ENCODE peak calls at places on chromosomes 5 and 9, in seven cellular contexts. V is GM12865, X is fibroblast of the aortic adventitia, J is GM23338, P is thyroid gland, L is AG04450, R is heart right ventricle. Y is an unnamed sample.

GRCh38 chr5:39080597-39081204 is 6.5 kb upstream of the RICTOR start:
- DNase-seq in V (peak), X (peak), J (peak), P (peak), L (peak), R (peak), Y (peak)

GRCh38 chr5:67496051-67496450 is 299.5 kb upstream of the CD180 start:
- DNase-seq in V (no peak), X (no peak), J (no peak), P (no peak), L (no peak), R (no peak), Y (no peak)

GRCh38 chr9:95249986-95250385 is 67.5 kb downstream of the FANCC start:
- DNase-seq in V (no peak), X (no peak), J (peak), P (no peak), L (no peak), R (no peak), Y (no peak)

GRCh38 chr9:92970467-92970923 is 23.2 kb downstream of the FGD3 start:
- DNase-seq in V (no peak), X (peak), J (peak), P (peak), L (no peak), R (no peak), Y (no peak)

GRCh38 chr9:84860423-84861115 is 191.0 kb downstream of the NTRK2 start:
- DNase-seq in V (no peak), X (no peak), J (no peak), P (no peak), L (no peak), R (no peak), Y (no peak)

GRCh38 chr5:18605186-18605585 is 970.9 kb downstream of the TAF11L14 start:
- DNase-seq in V (no peak), X (no peak), J (no peak), P (no peak), L (no peak), R (no peak), Y (no peak)

GRCh38 chr5:604391-604831 is 7.7 kb upstream of the CEP72 start:
- DNase-seq in V (no peak), X (no peak), J (no peak), P (no peak), L (no peak), R (no peak), Y (no peak)

GRCh38 chr9:752201-752600 is 89.3 kb upstream of the DMRT1 start:
- DNase-seq in V (no peak), X (peak), J (no peak), P (no peak), L (peak), R (no peak), Y (peak)

GRCh38 chr5:93570294-93571110 is 10.5 kb downstream of the NR2F1-AS1 start:
- DNase-seq in V (no peak), X (no peak), J (peak), P (no peak), L (no peak), R (peak), Y (no peak)

GRCh38 chr5:157739388-157740045 is 4.0 kb upstream of the LSM11 start:
- DNase-seq in V (no peak), X (no peak), J (no peak), P (no peak), L (no peak), R (no peak), Y (no peak)

GRCh38 chr5:93620487-93621339 is 37.7 kb downstream of the NR2F1 start:
- DNase-seq in V (peak), X (peak), J (peak), P (peak), L (no peak), R (peak), Y (no peak)

GRCh38 chr9:23492126-23493002 is 333.7 kb downstream of the ELAVL2 start:
- DNase-seq in V (peak), X (peak), J (peak), P (no peak), L (no peak), R (no peak), Y (no peak)

GRCh38 chr5:146722361-146722779 is 156.2 kb downstream of the PPP2R2B start:
- DNase-seq in V (no peak), X (peak), J (no peak), P (no peak), L (no peak), R (no peak), Y (no peak)

GRCh38 chr5:169545762-169546161 is 37.8 kb upstream of the SPDL1 start:
- DNase-seq in V (peak), X (no peak), J (no peak), P (no peak), L (no peak), R (no peak), Y (no peak)

GRCh38 chr5:141843156-141843927 is 34.9 kb downstream of the PCDH1 start:
- DNase-seq in V (no peak), X (peak), J (peak), P (peak), L (no peak), R (no peak), Y (no peak)

GRCh38 chr9:80407220-80407619 is 835.5 kb downstream of the TLE4 start:
- DNase-seq in V (no peak), X (no peak), J (peak), P (no peak), L (no peak), R (no peak), Y (no peak)

GRCh38 chr9:82356131-82356530 is 367.6 kb downstream of the SPATA31D1 start:
- DNase-seq in V (no peak), X (no peak), J (no peak), P (no peak), L (no peak), R (no peak), Y (no peak)

GRCh38 chr5:81755320-81755719 is 4.4 kb upstream of the SSBP2 start:
- DNase-seq in V (no peak), X (peak), J (peak), P (peak), L (peak), R (no peak), Y (peak)

GRCh38 chr5:14123551-14123950 is 19.6 kb upstream of the TRIO start:
- DNase-seq in V (no peak), X (no peak), J (no peak), P (no peak), L (no peak), R (no peak), Y (no peak)

GRCh38 chr5:149605998-149606721 is 24.9 kb downstream of the ARHGEF37 start:
- DNase-seq in V (peak), X (peak), J (no peak), P (no peak), L (no peak), R (no peak), Y (peak)

GRCh38 chr5:54387031-54387430 is 68.5 kb upstream of the HSPB3 start:
- DNase-seq in V (no peak), X (no peak), J (no peak), P (no peak), L (no peak), R (no peak), Y (no peak)

GRCh38 chr5:54388411-54388810 is 67.1 kb upstream of the HSPB3 start:
- DNase-seq in V (no peak), X (peak), J (no peak), P (no peak), L (no peak), R (no peak), Y (no peak)

GRCh38 chr5:54388811-54389210 is 66.7 kb upstream of the HSPB3 start:
- DNase-seq in V (no peak), X (peak), J (no peak), P (no peak), L (no peak), R (no peak), Y (no peak)

GRCh38 chr5:54385994-54386393 is 69.5 kb upstream of the HSPB3 start:
- DNase-seq in V (no peak), X (no peak), J (no peak), P (no peak), L (no peak), R (no peak), Y (no peak)

GRCh38 chr5:54387659-54388232 is 67.8 kb upstream of the HSPB3 start:
- DNase-seq in V (no peak), X (peak), J (no peak), P (no peak), L (no peak), R (no peak), Y (no peak)
- H3K4me3 ChIP-seq in V (no peak), X (no peak), J (no peak), P (no peak), L (no peak), R (no peak), Y (no peak)

DNA sequence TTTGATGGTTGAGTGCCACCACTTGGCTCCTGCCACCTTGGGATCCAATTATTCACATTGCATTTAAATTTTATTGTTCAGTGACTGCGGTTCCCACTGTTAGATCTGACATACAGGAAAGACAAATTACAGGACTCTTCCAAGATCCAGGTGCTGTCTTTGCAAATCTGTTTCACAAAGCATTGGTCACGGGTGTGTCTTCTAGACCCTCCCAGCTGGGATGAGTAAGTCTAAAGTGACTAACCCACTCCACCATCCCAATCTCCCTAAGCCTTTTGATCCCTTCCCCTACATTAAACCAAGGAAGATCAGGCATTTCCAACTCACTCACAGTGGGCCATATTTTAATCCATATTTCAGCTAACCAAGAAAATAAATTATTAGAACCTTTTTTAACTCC is 1016.3 kb upstream of the CTNND2 start:
- DNase-seq in V (no peak), X (no peak), J (no peak), P (no peak), L (no peak), R (no peak), Y (no peak)
- TF ChIP-seq CTCF in V (no peak), X (no peak), J (no peak), P (no peak), L (no peak), R (no peak), Y (no peak)

DNA sequence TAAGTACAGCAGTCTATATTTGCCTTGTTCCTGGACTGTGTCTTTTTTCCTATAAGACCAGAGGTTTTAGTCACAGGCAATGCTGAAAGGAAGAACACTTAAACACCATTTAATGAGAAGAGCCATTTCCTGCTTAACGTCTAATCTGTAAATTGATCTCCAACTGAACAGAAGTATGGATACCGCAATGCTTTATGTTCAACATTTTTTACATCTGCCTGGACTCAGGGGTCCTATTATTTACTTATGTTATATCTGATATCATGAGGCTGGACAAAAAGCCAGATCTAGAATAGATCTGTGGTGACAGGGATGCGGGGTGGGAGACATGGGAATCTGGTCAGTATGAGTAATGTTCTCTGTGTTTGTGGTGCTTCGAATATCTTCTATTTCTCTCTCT is 334.6 kb upstream of the MPDZ start:
- DNase-seq in V (no peak), X (no peak), J (no peak), P (no peak), L (no peak), R (no peak), Y (no peak)
- H3K4me3 ChIP-seq in V (no peak), X (no peak), J (no peak), P (no peak), L (no peak), R (no peak), Y (no peak)

GRCh38 chr9:133440884-133441283 is 18.7 kb downstream of the ADAMTS13 start:
- DNase-seq in V (peak), X (no peak), J (no peak), P (no peak), L (no peak), R (no peak), Y (no peak)

GRCh38 chr9:133436706-133437105 is 14.5 kb downstream of the ADAMTS13 start:
- DNase-seq in V (no peak), X (no peak), J (no peak), P (no peak), L (no peak), R (no peak), Y (no peak)

GRCh38 chr9:133441571-133441970 is 18.2 kb upstream of the CACFD1 start:
- DNase-seq in V (no peak), X (no peak), J (no peak), P (no peak), L (no peak), R (no peak), Y (no peak)

GRCh38 chr9:133439337-133439736 is 17.2 kb downstream of the ADAMTS13 start:
- DNase-seq in V (no peak), X (no peak), J (no peak), P (no peak), L (no peak), R (no peak), Y (no peak)

DNA sequence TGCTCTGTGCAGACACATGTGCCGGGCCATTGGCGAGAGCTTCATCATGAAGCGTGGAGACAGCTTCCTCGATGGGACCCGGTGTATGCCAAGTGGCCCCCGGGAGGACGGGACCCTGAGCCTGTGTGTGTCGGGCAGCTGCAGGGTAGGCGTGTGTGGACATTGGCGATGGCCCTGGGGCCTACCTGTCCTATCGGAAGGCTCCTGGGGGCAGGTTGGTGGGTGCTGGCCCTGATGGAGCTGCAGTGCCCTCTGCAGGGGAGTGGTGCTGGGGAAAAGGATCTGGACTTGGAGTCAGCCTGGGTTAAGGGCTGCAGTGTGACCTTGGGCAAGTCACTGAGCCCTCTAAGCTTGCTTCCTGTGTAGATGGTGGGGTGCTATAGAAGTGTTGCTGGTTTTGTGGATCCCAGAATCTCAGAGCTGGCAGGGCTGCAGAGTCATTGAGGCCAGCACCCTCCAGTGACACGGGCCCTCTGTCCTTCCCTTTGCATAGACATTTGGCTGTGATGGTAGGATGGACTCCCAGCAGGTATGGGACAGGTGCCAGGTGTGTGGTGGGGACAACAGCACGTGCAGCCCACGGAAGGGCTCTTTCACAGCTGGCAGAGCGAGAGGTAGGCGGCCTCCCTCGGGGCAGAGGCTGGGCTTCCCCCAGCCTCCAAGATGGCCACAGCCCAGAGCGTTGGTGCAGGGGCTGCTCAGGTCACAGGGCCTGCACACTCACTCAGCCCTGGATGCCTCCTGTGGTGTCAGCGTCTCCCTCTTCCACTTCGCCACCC is 15.8 kb downstream of the ADAMTS13 start:
- DNase-seq in V (peak), X (no peak), J (peak), P (no peak), L (no peak), R (no peak), Y (no peak)
- TF ChIP-seq CTCF in V (peak), X (peak), J (peak), P (no peak), L (peak), R (no peak), Y (peak)

GRCh38 chr9:135087489-135087791 is at the start of gene OLFM1:
- DNase-seq in V (peak), X (peak), J (peak), P (peak), L (no peak), R (peak), Y (no peak)
- H3K4me3 ChIP-seq in V (no peak), X (peak), J (peak), P (no peak), L (no peak), R (peak), Y (no peak)

DNA sequence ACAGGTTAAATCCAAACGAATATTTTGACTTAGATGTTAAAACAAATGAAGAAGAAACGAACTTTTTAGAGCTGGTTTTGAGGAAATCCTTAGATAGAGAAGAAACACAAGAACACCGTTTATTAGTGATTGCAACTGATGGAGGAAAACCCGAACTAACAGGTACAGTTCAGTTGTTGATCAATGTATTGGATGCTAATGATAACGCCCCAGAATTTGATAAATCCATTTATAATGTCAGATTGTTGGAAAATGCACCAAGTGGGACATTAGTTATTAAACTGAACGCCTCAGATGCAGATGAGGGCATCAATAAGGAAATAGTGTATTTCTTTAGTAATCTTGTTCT is 842 bp downstream of the PCDHA5 start:
- DNase-seq in V (no peak), X (no peak), J (no peak), P (no peak), L (no peak), R (no peak), Y (no peak)
- TF ChIP-seq CTCF in V (no peak), X (no peak), J (no peak), P (no peak), L (no peak), R (no peak), Y (no peak)

DNA sequence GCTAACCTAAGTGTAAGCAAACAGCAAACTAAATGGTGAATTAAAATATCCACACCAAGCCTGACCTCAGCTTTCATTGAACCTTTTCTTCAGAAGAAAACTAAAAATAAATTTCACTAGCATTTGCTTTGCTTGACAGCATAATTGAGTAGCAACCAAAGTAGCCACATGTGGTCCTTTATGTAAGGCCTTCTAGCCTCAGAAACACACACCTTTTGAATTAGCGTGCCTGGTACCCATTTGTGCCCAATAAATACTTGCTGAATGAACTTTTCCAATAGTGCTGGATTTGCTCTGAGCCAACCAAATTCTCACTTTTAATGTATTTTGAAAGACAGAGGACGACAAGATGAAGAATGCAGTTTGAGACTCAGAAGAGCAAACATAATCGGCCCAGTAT is 2.1 kb upstream of the NIPBL start:
- DNase-seq in V (no peak), X (peak), J (peak), P (no peak), L (no peak), R (no peak), Y (no peak)
- H3K4me3 ChIP-seq in V (peak), X (peak), J (peak), P (no peak), L (peak), R (peak), Y (peak)

GRCh38 chr5:151051931-151052608 is 28.8 kb downstream of the TNIP1 start:
- DNase-seq in V (no peak), X (no peak), J (no peak), P (no peak), L (no peak), R (no peak), Y (no peak)

GRCh38 chr5:151052834-151053233 is 28.0 kb downstream of the TNIP1 start:
- DNase-seq in V (no peak), X (no peak), J (no peak), P (no peak), L (no peak), R (no peak), Y (no peak)

GRCh38 chr5:151048526-151048925 is 28.1 kb downstream of the GPX3 start:
- DNase-seq in V (no peak), X (no peak), J (peak), P (no peak), L (no peak), R (no peak), Y (no peak)

GRCh38 chr5:151051066-151051930 is 29.5 kb downstream of the TNIP1 start:
- DNase-seq in V (peak), X (peak), J (peak), P (peak), L (peak), R (peak), Y (peak)

GRCh38 chr5:151047814-151048425 is 27.5 kb downstream of the GPX3 start:
- DNase-seq in V (peak), X (no peak), J (peak), P (peak), L (no peak), R (no peak), Y (no peak)
- TF ChIP-seq CTCF in V (peak), X (peak), J (peak), P (peak), L (peak), R (peak), Y (peak)

DNA sequence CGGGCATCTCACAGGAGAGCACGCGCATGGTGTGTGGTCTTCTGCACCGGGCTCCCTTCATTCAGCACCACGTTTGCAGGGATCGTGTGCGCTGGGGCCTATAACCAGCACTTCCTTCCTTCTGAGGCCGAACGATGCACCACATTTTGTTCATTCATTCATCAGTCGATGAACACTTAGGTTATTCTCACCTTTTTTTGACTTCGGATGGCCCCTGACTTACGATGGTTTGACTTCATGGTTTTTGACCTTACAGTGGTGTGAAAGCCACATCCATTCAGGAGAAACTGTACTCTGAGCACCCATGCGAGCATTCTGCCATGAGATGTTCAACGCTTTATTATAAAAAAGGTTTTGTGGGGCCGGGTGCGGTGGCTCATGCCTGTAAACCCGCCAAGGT is 27.5 kb downstream of the TSPAN17 start:
- DNase-seq in V (no peak), X (no peak), J (no peak), P (no peak), L (no peak), R (no peak), Y (no peak)
- H3K4me3 ChIP-seq in V (no peak), X (no peak), J (no peak), P (no peak), L (no peak), R (no peak), Y (no peak)